ENCODE peak calls at places on chromosomes 5 and 9, in four cellular contexts. L is effector memory CD4-positive, alpha-beta T cell; G is sigmoid colon; S is endothelial cell of umbilical vein. N is an unnamed sample. For H3K9me3, the result is how much of the 10 kb centered on the place peaks cover.

GRCh38 chr9:105834404-105834803 is 140.1 kb downstream of the TMEM38B start:
- DNase-seq in L (no peak), G (no peak), S (no peak), N (no peak)

GRCh38 chr5:168282120-168282519 is 9.3 kb upstream of the WWC1 start:
- DNase-seq in G (no peak), S (no peak), L (no peak), N (no peak)

GRCh38 chr5:176388003-176388340 is 426 bp downstream of the NOP16 start:
- DNase-seq in L (no peak), S (no peak), G (no peak), N (no peak)

GRCh38 chr5:72063219-72063819 is 44.0 kb upstream of the MAP1B start:
- DNase-seq in S (peak), G (no peak), L (no peak), N (no peak)

GRCh38 chr5:43917925-43918324 is 314.9 kb downstream of the NNT start:
- DNase-seq in S (no peak), L (no peak), G (peak), N (no peak)

GRCh38 chr9:110897899-110898298 is 140.4 kb downstream of the LPAR1 start:
- DNase-seq in G (no peak), S (no peak), L (no peak), N (no peak)

GRCh38 chr9:83154087-83154736 is 91.3 kb upstream of the RASEF start:
- DNase-seq in G (no peak), S (no peak), L (no peak), N (no peak)

GRCh38 chr5:52657231-52657645 is 130.5 kb upstream of the ITGA1 start:
- DNase-seq in L (no peak), G (no peak), S (peak), N (no peak)

GRCh38 chr5:132836852-132837251 is 6.4 kb upstream of the SHROOM1 start:
- DNase-seq in G (no peak), S (no peak), L (no peak), N (no peak)

GRCh38 chr9:87547665-87548064 is 50.0 kb downstream of the DAPK1 start:
- DNase-seq in G (no peak), S (no peak), L (no peak), N (no peak)

GRCh38 chr9:136546697-136547481 is 1.0 kb upstream of the NOTCH1 start:
- DNase-seq in L (no peak), G (peak), S (peak), N (peak)

GRCh38 chr9:121686930-121687541 is 35.6 kb downstream of the DAB2IP start:
- DNase-seq in G (peak), S (peak), L (peak), N (peak)

GRCh38 chr5:133831506-133832224 is 136.8 kb downstream of the C5orf15 start:
- DNase-seq in G (no peak), L (no peak), S (peak), N (no peak)

GRCh38 chr5:84344788-84345187 is 39.9 kb downstream of the EDIL3 start:
- DNase-seq in S (no peak), L (no peak), G (no peak), N (no peak)

GRCh38 chr9:118751848-118752223 is 617.4 kb downstream of the BRINP1 start:
- DNase-seq in S (no peak), L (no peak), G (no peak), N (no peak)
- H3K9me3 ChIP-seq in S (under half), L (under half), G (under half), N (under half)

DNA sequence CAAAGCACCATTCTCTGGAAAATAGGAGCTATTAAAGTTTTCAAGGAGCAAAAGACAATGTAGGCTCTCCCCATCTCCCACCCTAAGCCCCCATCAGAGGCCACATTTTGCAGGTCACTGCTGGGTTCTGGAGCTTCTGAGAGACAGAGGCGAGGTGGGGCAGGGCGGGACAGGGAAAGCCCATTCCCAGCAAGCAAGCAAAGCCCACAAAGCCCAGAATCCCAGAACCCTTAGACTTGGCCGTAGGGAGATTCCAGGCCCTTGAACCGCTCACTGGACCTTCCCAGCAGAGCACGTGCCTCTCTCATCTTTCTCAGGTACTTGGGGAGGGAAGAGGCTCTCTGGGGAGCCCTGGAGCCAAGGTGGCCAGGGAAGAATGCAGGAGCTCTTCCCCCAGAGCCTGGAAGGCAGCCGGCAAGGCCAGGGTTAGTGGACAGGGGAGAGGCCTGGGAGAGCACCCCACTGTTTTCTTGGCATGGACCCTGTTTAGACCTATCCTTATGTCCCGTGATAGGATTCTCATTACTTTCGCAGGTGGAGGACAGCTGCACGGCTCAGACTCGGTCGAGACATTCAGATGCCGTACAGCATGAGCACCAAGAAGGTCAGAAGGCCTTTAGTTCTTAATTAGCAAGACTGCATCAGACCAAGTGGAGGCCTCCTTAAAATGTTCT is 52.4 kb downstream of the ZNF354C start:
- DNase-seq in S (no peak), G (no peak), L (no peak), N (no peak)
- H3K9me3 ChIP-seq in S (under half), G (under half), L (under half), N (under half)

GRCh38 chr5:26807231-26808199 is 230.9 kb downstream of the CDH9 start:
- DNase-seq in L (no peak), G (peak), S (no peak), N (peak)

GRCh38 chr5:26813235-26813634 is 225.2 kb downstream of the CDH9 start:
- DNase-seq in S (no peak), L (no peak), G (no peak), N (no peak)

DNA sequence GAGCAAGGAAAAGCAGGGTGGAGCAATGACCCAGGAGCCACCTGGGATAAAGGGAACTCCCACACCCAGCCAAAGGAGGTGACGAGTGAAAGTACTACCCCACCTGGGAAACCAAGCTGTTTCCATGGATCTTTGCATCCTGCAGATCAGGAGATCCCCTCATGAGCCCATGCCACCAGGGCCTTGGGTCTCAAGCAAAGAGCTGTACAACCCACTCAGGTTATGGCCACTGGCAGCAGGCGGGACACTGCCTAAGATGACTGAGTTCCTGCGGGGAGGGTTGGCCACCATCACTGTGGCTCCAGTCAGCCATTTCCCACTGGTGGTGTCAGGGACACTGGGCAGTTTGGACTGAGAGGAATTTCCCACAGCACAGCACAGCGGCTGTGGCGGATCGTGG is 225.7 kb downstream of the CDH9 start:
- DNase-seq in S (no peak), L (no peak), G (peak), N (no peak)
- H3K9me3 ChIP-seq in S (under half), L (under half), G (under half), N (under half)

GRCh38 chr5:178983728-178984127 is 11.4 kb downstream of the GRM6 start:
- DNase-seq in L (no peak), G (no peak), S (no peak), N (no peak)
- H3K9me3 ChIP-seq in L (under half), G (half or more), S (under half), N (under half)

GRCh38 chr9:78707481-78707977 is 410.6 kb downstream of the PSAT1 start:
- DNase-seq in G (no peak), S (no peak), L (no peak), N (no peak)
- H3K9me3 ChIP-seq in G (under half), S (under half), L (under half), N (under half)

GRCh38 chr5:141241496-141241895 is 3.7 kb upstream of the PCDHB15 start:
- DNase-seq in L (no peak), G (no peak), S (no peak), N (no peak)
- H3K9me3 ChIP-seq in L (under half), G (half or more), S (under half), N (under half)

GRCh38 chr5:2579126-2579525 is 172.4 kb downstream of the IRX2 start:
- DNase-seq in S (no peak), L (no peak), G (no peak), N (no peak)

GRCh38 chr5:2584579-2584978 is 166.9 kb downstream of the IRX2 start:
- DNase-seq in L (no peak), S (no peak), G (no peak), N (no peak)

GRCh38 chr5:2582106-2582505 is 169.4 kb downstream of the IRX2 start:
- DNase-seq in S (no peak), G (no peak), L (no peak), N (no peak)

GRCh38 chr5:2581418-2581817 is 170.1 kb downstream of the IRX2 start:
- DNase-seq in L (no peak), G (no peak), S (no peak), N (no peak)

GRCh38 chr5:2582507-2582906 is 169.0 kb downstream of the IRX2 start:
- DNase-seq in S (no peak), G (no peak), L (no peak), N (no peak)
- H3K9me3 ChIP-seq in S (under half), G (under half), L (under half), N (under half)